ENCODE peak calls at places on chromosome 9, in seven cellular contexts. F is progenitor cell of endocrine pancreas, L is psoas muscle, D is HFFc6, R is mucosa of descending colon, K is cardiac muscle cell, Q is astrocyte of the spinal cord. Y is an unnamed sample.

GRCh38 chr9:128374221-128374675 is 3.1 kb downstream of the URM1 start:
- DNase-seq in F (no peak), L (no peak), D (no peak), R (no peak), K (no peak), Q (no peak), Y (no peak)

GRCh38 chr9:93467462-93467861 is 14.1 kb upstream of the FAM120AOS start:
- DNase-seq in F (no peak), L (no peak), D (no peak), R (peak), K (no peak), Q (no peak), Y (no peak)

GRCh38 chr9:23005061-23005690 is 558.6 kb downstream of the DMRTA1 start:
- DNase-seq in F (no peak), L (no peak), D (no peak), R (no peak), K (no peak), Q (peak), Y (no peak)

GRCh38 chr9:81896067-81896466 is 32.2 kb upstream of the SPATA31D4 start:
- DNase-seq in F (no peak), L (no peak), D (peak), R (no peak), K (no peak), Q (no peak), Y (no peak)

GRCh38 chr9:129677456-129677855 is 12.0 kb downstream of the PRRX2 start:
- DNase-seq in F (no peak), L (no peak), D (no peak), R (no peak), K (no peak), Q (peak), Y (no peak)

GRCh38 chr9:21812945-21813568 is 10.6 kb downstream of the MTAP start:
- DNase-seq in F (peak), L (peak), D (peak), R (peak), K (peak), Q (peak), Y (peak)

GRCh38 chr9:70259512-70259802 is 679 bp downstream of the SMC5 start:
- DNase-seq in F (no peak), L (no peak), D (no peak), R (no peak), K (no peak), Q (no peak), Y (no peak)

GRCh38 chr9:8858250-8859161 is 1058.9 kb upstream of the DMAC1 start:
- DNase-seq in F (no peak), L (no peak), D (no peak), R (peak), K (peak), Q (no peak), Y (peak)

GRCh38 chr9:99825158-99826046 is 3.7 kb downstream of the NR4A3 start:
- DNase-seq in F (no peak), L (no peak), D (no peak), R (no peak), K (no peak), Q (no peak), Y (peak)

GRCh38 chr9:84325347-84325982 is 15.1 kb downstream of the SLC28A3 start:
- DNase-seq in F (no peak), L (no peak), D (no peak), R (no peak), K (no peak), Q (no peak), Y (no peak)

GRCh38 chr9:2816476-2817141 is 27.3 kb downstream of the PUM3 start:
- DNase-seq in F (no peak), L (no peak), D (peak), R (peak), K (peak), Q (peak), Y (no peak)

GRCh38 chr9:109771796-109772525 is 8.0 kb upstream of the PALM2AKAP2 start:
- DNase-seq in F (no peak), L (no peak), D (peak), R (no peak), K (peak), Q (peak), Y (no peak)

GRCh38 chr9:35649431-35650340 is 1.0 kb downstream of the SIT1 start:
- DNase-seq in F (no peak), L (peak), D (no peak), R (peak), K (peak), Q (peak), Y (no peak)

GRCh38 chr9:73153793-73154227 is 2.1 kb downstream of the ANXA1 start:
- DNase-seq in F (no peak), L (no peak), D (peak), R (no peak), K (peak), Q (no peak), Y (no peak)

GRCh38 chr9:116175616-116176015 is 22.0 kb downstream of the PAPPA start:
- DNase-seq in F (no peak), L (no peak), D (no peak), R (no peak), K (no peak), Q (peak), Y (no peak)

GRCh38 chr9:96496368-96497116 is 46.6 kb downstream of the HABP4 start:
- DNase-seq in F (no peak), L (no peak), D (no peak), R (no peak), K (no peak), Q (no peak), Y (no peak)

GRCh38 chr9:35333551-35333950 is 156.4 kb upstream of the RUSC2 start:
- DNase-seq in F (no peak), L (no peak), D (peak), R (no peak), K (peak), Q (peak), Y (no peak)

GRCh38 chr9:120365386-120365785 is 214.6 kb downstream of the CDK5RAP2 start:
- DNase-seq in F (no peak), L (no peak), D (no peak), R (no peak), K (no peak), Q (no peak), Y (no peak)

GRCh38 chr9:34717996-34718614 is 8.2 kb upstream of the CCL21 start:
- DNase-seq in F (no peak), L (no peak), D (no peak), R (no peak), K (no peak), Q (no peak), Y (no peak)

GRCh38 chr9:78821126-78821822 is 524.3 kb downstream of the PSAT1 start:
- DNase-seq in F (no peak), L (no peak), D (peak), R (no peak), K (peak), Q (peak), Y (no peak)

GRCh38 chr9:106443520-106443919 is 419.4 kb upstream of the ZNF462 start:
- DNase-seq in F (no peak), L (no peak), D (no peak), R (no peak), K (no peak), Q (no peak), Y (no peak)

GRCh38 chr9:104287255-104287872 is 193.3 kb downstream of the SMC2 start:
- DNase-seq in F (no peak), L (no peak), D (no peak), R (no peak), K (no peak), Q (no peak), Y (no peak)

GRCh38 chr9:110088099-110088498 is 119.9 kb downstream of the C9orf152 start:
- DNase-seq in F (no peak), L (no peak), D (no peak), R (no peak), K (no peak), Q (no peak), Y (no peak)

GRCh38 chr9:135087489-135087791 is at the start of gene OLFM1:
- DNase-seq in F (peak), L (peak), D (peak), R (peak), K (peak), Q (peak), Y (peak)

GRCh38 chr9:129252937-129253819 is 75.1 kb upstream of the IER5L start:
- DNase-seq in F (no peak), L (peak), D (no peak), R (no peak), K (no peak), Q (no peak), Y (peak)

GRCh38 chr9:122125158-122125890 is 32.2 kb upstream of the TTLL11 start:
- DNase-seq in F (peak), L (peak), D (peak), R (peak), K (peak), Q (peak), Y (peak)

GRCh38 chr9:20447291-20447690 is 175.0 kb downstream of the MLLT3 start:
- DNase-seq in F (no peak), L (no peak), D (no peak), R (no peak), K (no peak), Q (no peak), Y (no peak)

GRCh38 chr9:121233906-121234901 is 32.5 kb upstream of the RAB14 start:
- DNase-seq in F (no peak), L (no peak), D (peak), R (no peak), K (peak), Q (peak), Y (no peak)

GRCh38 chr9:18921677-18922076 is 111.3 kb downstream of the SAXO1 start:
- DNase-seq in F (no peak), L (no peak), D (no peak), R (no peak), K (no peak), Q (no peak), Y (no peak)

GRCh38 chr9:32394381-32395049 is 10.1 kb downstream of the ACO1 start:
- DNase-seq in F (no peak), L (no peak), D (no peak), R (no peak), K (no peak), Q (no peak), Y (no peak)

GRCh38 chr9:127923771-127924170 is 6.8 kb downstream of the PIP5KL1 start:
- DNase-seq in F (no peak), L (no peak), D (peak), R (no peak), K (peak), Q (peak), Y (no peak)

GRCh38 chr9:129497064-129497836 is 123.7 kb downstream of the C9orf50 start:
- DNase-seq in F (no peak), L (no peak), D (peak), R (peak), K (no peak), Q (no peak), Y (no peak)

GRCh38 chr9:108956627-108957026 is 22.4 kb downstream of the ABITRAM start:
- DNase-seq in F (no peak), L (no peak), D (no peak), R (no peak), K (no peak), Q (no peak), Y (no peak)

GRCh38 chr9:98943682-98944129 is at the start of gene COL15A1:
- DNase-seq in F (peak), L (peak), D (no peak), R (no peak), K (peak), Q (no peak), Y (peak)

GRCh38 chr9:2809692-2810423 is 34.0 kb downstream of the PUM3 start:
- DNase-seq in F (no peak), L (no peak), D (peak), R (no peak), K (peak), Q (peak), Y (no peak)

GRCh38 chr9:136527721-136528710 is 17.8 kb downstream of the NOTCH1 start:
- DNase-seq in F (no peak), L (no peak), D (no peak), R (peak), K (no peak), Q (peak), Y (no peak)
- TF ChIP-seq CTCF in F (no peak), L (no peak), D (no peak), R (no peak), K (no peak), Q (no peak), Y (no peak)

DNA sequence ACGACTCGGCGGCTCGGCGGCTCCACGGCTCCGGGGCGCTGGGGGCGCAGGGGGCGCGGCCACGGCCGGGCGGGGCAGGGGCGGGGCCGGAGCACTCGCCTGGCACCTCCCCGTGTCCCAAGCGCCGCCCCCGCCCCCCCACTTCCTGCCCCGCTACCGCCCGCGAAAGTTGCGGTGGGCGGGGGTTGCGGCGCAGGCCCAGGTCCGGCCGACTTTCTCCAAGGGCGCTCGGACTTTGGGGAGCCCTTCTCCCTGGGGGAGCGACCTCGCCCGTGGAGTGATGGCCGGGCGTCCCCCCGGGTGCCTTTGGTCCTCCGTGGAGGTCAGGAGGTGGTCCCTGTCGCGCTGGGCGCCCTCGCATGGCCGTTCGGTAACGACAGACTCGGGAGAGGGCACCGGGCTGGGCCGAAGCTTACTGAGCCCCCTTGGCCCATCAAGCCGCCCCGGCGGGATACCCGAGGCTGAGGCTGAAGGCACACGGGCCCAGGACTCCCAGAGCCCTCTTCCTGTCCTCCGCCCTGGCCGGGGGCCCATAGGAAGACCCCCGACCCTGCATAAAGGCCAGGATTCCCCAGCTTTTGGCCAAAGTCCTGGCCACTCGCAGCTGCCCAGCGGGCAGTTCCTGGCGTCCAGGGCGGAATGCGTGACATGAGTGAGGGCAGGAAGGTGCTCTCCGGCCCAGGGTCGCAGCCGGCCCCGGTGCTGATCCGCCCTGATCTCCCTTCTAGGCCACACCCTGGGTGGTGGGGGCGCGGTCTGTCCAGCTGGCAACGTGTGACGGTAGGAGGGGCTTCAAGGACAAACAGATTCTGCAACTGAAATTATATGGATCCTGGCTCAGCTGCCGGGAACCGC is 883 bp upstream of the VAV2 start:
- DNase-seq in F (peak), L (peak), D (peak), R (peak), K (peak), Q (peak), Y (peak)
- TF ChIP-seq CTCF in F (peak), L (peak), D (peak), R (no peak), K (peak), Q (peak), Y (peak)

DNA sequence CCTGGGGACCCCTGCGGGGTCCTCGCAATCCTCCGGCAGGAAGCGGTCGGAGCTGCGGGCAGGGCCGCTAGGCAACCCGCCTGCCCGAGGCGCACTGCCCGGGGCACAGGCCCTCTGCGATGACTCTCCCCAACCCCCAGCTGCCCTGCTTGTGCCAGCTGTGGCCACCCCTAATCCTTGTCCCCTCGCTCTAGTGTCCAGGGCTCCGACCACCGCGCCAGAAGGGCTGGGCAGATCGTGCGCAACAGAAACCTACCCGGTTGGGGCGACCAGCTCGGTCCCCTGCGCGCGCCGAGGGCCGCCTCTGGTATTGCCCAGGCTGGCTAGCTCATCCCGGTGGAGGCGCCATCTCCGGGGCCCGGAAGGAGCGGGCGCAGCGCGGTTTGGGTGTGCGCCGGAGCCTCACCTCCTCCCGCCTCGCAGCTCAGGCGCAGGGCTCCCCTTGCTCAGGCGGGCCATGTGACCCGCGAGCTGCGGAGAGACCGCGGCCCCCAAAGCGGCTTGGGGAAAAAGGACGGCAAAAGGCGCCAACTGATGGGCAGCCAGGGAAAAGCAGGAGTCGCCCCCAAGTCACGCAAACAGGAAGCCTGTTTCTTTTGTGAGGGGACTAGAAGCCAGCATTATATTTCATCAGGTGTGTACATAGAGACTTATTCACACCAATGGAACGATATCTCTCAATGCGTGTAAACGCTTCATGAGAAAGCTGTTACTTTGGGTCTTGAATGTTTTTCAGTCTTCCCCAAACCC is 46.8 kb upstream of the RNF20 start:
- DNase-seq in F (peak), L (peak), D (peak), R (peak), K (peak), Q (peak), Y (peak)
- TF ChIP-seq CTCF in F (peak), L (no peak), D (peak), R (no peak), K (peak), Q (peak), Y (no peak)

GRCh38 chr9:87711857-87712800 is 13.8 kb upstream of the CTSL start:
- DNase-seq in F (no peak), L (peak), D (peak), R (no peak), K (peak), Q (peak), Y (no peak)
- TF ChIP-seq CTCF in F (no peak), L (no peak), D (no peak), R (no peak), K (no peak), Q (no peak), Y (no peak)

GRCh38 chr9:125141751-125142150 is 1.6 kb downstream of the SCAI start:
- DNase-seq in F (no peak), L (no peak), D (no peak), R (no peak), K (no peak), Q (no peak), Y (no peak)

GRCh38 chr9:125140576-125140975 is 2.8 kb downstream of the SCAI start:
- DNase-seq in F (no peak), L (no peak), D (no peak), R (no peak), K (no peak), Q (no peak), Y (no peak)

GRCh38 chr9:125143377-125144090 is at the start of gene SCAI:
- DNase-seq in F (peak), L (peak), D (peak), R (peak), K (peak), Q (peak), Y (peak)

GRCh38 chr9:125141251-125141650 is 2.1 kb downstream of the SCAI start:
- DNase-seq in F (no peak), L (no peak), D (peak), R (no peak), K (no peak), Q (no peak), Y (no peak)

GRCh38 chr9:125142560-125143376 is 560 bp downstream of the SCAI start:
- DNase-seq in F (peak), L (no peak), D (no peak), R (peak), K (peak), Q (no peak), Y (peak)
- TF ChIP-seq CTCF in F (no peak), L (no peak), D (no peak), R (no peak), K (no peak), Q (no peak), Y (no peak)

Y was measured in neural crest cell.